ENCODE peak calls at places on chromosomes 5 and 9, in eight cellular contexts. M, X, U, Z, V, A, P and L are unnamed samples.

GRCh38 chr9:108377382-108377781 is 478.4 kb downstream of the ACTL7B start:
- DNase-seq in M (no peak), X (no peak), U (no peak), Z (no peak), V (no peak), A (no peak), P (no peak), L (no peak)

GRCh38 chr5:35963381-35963843 is 25.0 kb upstream of the CAPSL start:
- DNase-seq in M (no peak), X (no peak), U (no peak), Z (peak; percentile 32), V (no peak), A (no peak), P (no peak), L (no peak)

GRCh38 chr9:734831-735511 is 106.5 kb upstream of the DMRT1 start:
- DNase-seq in M (no peak), X (peak; percentile 89), U (no peak), Z (no peak), V (no peak), A (no peak), P (no peak), L (peak; percentile 86)

GRCh38 chr5:130762031-130762430 is 403.0 kb downstream of the HINT1 start:
- DNase-seq in M (no peak), X (no peak), U (no peak), Z (no peak), V (no peak), A (no peak), P (no peak), L (peak; percentile 3)

GRCh38 chr9:87614402-87614801 is 111.5 kb upstream of the CTSL start:
- DNase-seq in M (no peak), X (no peak), U (no peak), Z (peak; percentile 55), V (no peak), A (no peak), P (no peak), L (no peak)

GRCh38 chr9:132769895-132770774 is 99.9 kb downstream of the GTF3C4 start:
- DNase-seq in M (peak; percentile 45), X (no peak), U (peak; percentile 46), Z (peak; percentile 69), V (peak; percentile 77), A (peak; percentile 41), P (peak; percentile 57), L (peak; percentile 41)

GRCh38 chr5:6728011-6728794 is 15.0 kb downstream of the TENT4A start:
- DNase-seq in M (peak; percentile 72), X (no peak), U (peak; percentile 23), Z (no peak), V (no peak), A (no peak), P (no peak), L (no peak)

GRCh38 chr5:22908129-22908528 is 55.0 kb upstream of the CDH12 start:
- DNase-seq in M (no peak), X (peak; percentile 1), U (no peak), Z (no peak), V (peak; percentile 26), A (no peak), P (no peak), L (no peak)

GRCh38 chr9:75803130-75803529 is 87.3 kb upstream of the PCSK5 start:
- DNase-seq in M (no peak), X (no peak), U (no peak), Z (no peak), V (no peak), A (no peak), P (no peak), L (peak; percentile 78)

GRCh38 chr9:81664638-81665513 is 24.5 kb downstream of the TLE1 start:
- DNase-seq in M (no peak), X (no peak), U (no peak), Z (no peak), V (no peak), A (no peak), P (no peak), L (no peak)

GRCh38 chr5:145951071-145951470 is 14.7 kb downstream of the SH3RF2 start:
- DNase-seq in M (no peak), X (no peak), U (no peak), Z (no peak), V (no peak), A (no peak), P (no peak), L (no peak)

GRCh38 chr5:2330325-2330724 is 421.2 kb downstream of the IRX2 start:
- DNase-seq in M (no peak), X (no peak), U (no peak), Z (no peak), V (no peak), A (no peak), P (no peak), L (no peak)

GRCh38 chr5:116621599-116621998 is 47.0 kb upstream of the SEMA6A start:
- DNase-seq in M (no peak), X (no peak), U (no peak), Z (no peak), V (no peak), A (no peak), P (no peak), L (no peak)